ENCODE peak calls at places on chromosomes 5 and 9, in four cellular contexts. One of them, this sample, is unnamed.
A peak's percentile ranks its signal among the peaks of the same experiment; 100 is the strongest.

GRCh38 chr9:114120192-114121014 is 21.3 kb upstream of the KIF12 start:
- DNase-seq in WTC11: no peak
- DNase-seq in HEK293T: no peak
- DNase-seq in HepG2: no peak
- DNase-seq in this sample: no peak

GRCh38 chr5:112109331-112109993 is 309.6 kb downstream of the EPB41L4A start:
- DNase-seq in WTC11: peak; percentile 64
- DNase-seq in HEK293T: no peak
- DNase-seq in HepG2: no peak
- DNase-seq in this sample: peak; percentile 1

GRCh38 chr9:111661802-111662491 is 542 bp downstream of the GNG10 start:
- DNase-seq in WTC11: peak; percentile 43
- DNase-seq in HEK293T: peak; percentile 42
- DNase-seq in HepG2: no peak
- DNase-seq in this sample: peak; percentile 68

GRCh38 chr9:76358628-76359283 is 35.5 kb downstream of the RFK start:
- DNase-seq in WTC11: no peak
- DNase-seq in HEK293T: no peak
- DNase-seq in HepG2: no peak
- DNase-seq in this sample: no peak

GRCh38 chr9:83299556-83299955 is 236.6 kb upstream of the RASEF start:
- DNase-seq in WTC11: no peak
- DNase-seq in HEK293T: no peak
- DNase-seq in HepG2: no peak
- DNase-seq in this sample: no peak

GRCh38 chr9:97993000-97993399 is 9.9 kb downstream of the ANP32B start:
- DNase-seq in WTC11: no peak
- DNase-seq in HEK293T: no peak
- DNase-seq in HepG2: no peak
- DNase-seq in this sample: no peak

GRCh38 chr5:54518146-54519082 is 855 bp downstream of the SNX18 start:
- DNase-seq in WTC11: peak; percentile 51
- DNase-seq in HEK293T: peak; percentile 55
- DNase-seq in HepG2: no peak
- DNase-seq in this sample: peak; percentile 58

GRCh38 chr9:133605856-133606721 is 3.1 kb downstream of the FAM163B start:
- DNase-seq in WTC11: no peak
- DNase-seq in HEK293T: no peak
- DNase-seq in HepG2: no peak
- DNase-seq in this sample: no peak

GRCh38 chr9:115808695-115809094 is 344.9 kb upstream of the PAPPA start:
- DNase-seq in WTC11: no peak
- DNase-seq in HEK293T: no peak
- DNase-seq in HepG2: no peak
- DNase-seq in this sample: no peak

GRCh38 chr9:120913673-120914266 is 12.8 kb downstream of the TRAF1 start:
- DNase-seq in WTC11: peak; percentile 56
- DNase-seq in HEK293T: no peak
- DNase-seq in HepG2: no peak
- DNase-seq in this sample: peak; percentile 75

GRCh38 chr9:38396371-38396671 is 3.8 kb downstream of the ALDH1B1 start:
- DNase-seq in WTC11: no peak
- DNase-seq in HEK293T: no peak
- DNase-seq in HepG2: no peak
- DNase-seq in this sample: no peak

GRCh38 chr5:9104576-9105339 is 441.1 kb downstream of the SEMA5A start:
- DNase-seq in WTC11: no peak
- DNase-seq in HEK293T: no peak
- DNase-seq in HepG2: no peak
- DNase-seq in this sample: no peak

GRCh38 chr9:133683494-133684460 is 47.6 kb downstream of the DBH start:
- DNase-seq in WTC11: no peak
- DNase-seq in HEK293T: no peak
- DNase-seq in HepG2: no peak
- DNase-seq in this sample: no peak

GRCh38 chr5:150181035-150181434 is 8.8 kb upstream of the SLC6A7 start:
- DNase-seq in WTC11: no peak
- DNase-seq in HEK293T: no peak
- DNase-seq in HepG2: no peak
- DNase-seq in this sample: no peak

GRCh38 chr5:54673523-54674225 is 156.1 kb downstream of the SNX18 start:
- DNase-seq in WTC11: no peak
- DNase-seq in HEK293T: no peak
- DNase-seq in HepG2: no peak
- DNase-seq in this sample: no peak

DNA sequence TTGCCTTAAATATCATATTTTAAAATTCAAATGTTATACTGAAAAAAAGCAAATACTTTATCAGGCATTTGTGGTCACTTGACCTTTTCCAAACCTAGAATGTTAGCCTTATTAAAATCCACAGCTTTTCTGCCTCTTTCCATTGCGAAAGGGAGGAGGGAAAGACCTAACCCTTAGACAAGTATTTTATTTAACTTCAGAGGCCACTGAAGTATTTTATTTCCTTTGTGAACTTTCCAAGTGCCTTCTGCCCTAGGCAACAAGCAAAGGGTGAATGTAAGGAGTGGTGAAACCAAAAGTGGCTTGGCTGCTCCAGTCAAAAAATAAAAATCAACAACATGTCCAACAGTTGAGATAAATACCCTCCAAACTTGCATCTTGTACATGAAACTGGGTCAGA is 376.1 kb downstream of the EFNA5 start:
- DNase-seq in WTC11: no peak
- DNase-seq in HEK293T: no peak
- DNase-seq in HepG2: no peak
- DNase-seq in this sample: no peak
- TF ChIP-seq ELF4 in WTC11: no peak
- TF ChIP-seq ELF4 in HEK293T: no peak
- TF ChIP-seq ELF4 in HepG2: no peak
- TF ChIP-seq ELF4 in this sample: no peak

DNA sequence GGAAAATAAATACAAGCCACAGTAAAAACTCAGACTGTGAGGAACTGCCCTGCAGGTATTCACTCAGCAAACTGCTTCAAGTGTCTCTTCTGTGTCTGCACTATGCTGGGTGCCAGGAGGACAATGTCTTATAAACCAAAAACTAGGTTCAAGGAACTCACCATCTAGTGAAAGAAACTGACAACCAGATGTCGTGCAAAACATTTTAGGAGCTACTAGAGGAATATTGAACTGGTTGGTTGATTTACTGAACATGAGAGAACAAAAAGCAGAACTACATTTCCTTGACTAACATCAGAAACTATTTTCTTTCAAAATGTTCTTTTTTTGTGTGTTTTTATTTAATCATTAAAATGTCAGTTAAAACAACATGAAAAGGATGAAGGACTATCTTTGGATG is 35.2 kb downstream of the ZNF366 start:
- DNase-seq in WTC11: no peak
- DNase-seq in HEK293T: no peak
- DNase-seq in HepG2: no peak
- DNase-seq in this sample: no peak
- TF ChIP-seq ELF4 in WTC11: no peak
- TF ChIP-seq ELF4 in HEK293T: no peak
- TF ChIP-seq ELF4 in HepG2: no peak
- TF ChIP-seq ELF4 in this sample: no peak

GRCh38 chr5:74332654-74333053 is 307.9 kb downstream of the ENC1 start:
- DNase-seq in WTC11: no peak
- DNase-seq in HEK293T: no peak
- DNase-seq in HepG2: no peak
- DNase-seq in this sample: peak; percentile 14

GRCh38 chr5:74337252-74338100 is 303.1 kb downstream of the ENC1 start:
- DNase-seq in WTC11: no peak
- DNase-seq in HEK293T: no peak
- DNase-seq in HepG2: no peak
- DNase-seq in this sample: no peak

GRCh38 chr5:74336286-74336685 is 304.2 kb downstream of the ENC1 start:
- DNase-seq in WTC11: peak; percentile 33
- DNase-seq in HEK293T: no peak
- DNase-seq in HepG2: no peak
- DNase-seq in this sample: no peak

GRCh38 chr5:74334434-74335364 is 305.8 kb downstream of the ENC1 start:
- DNase-seq in WTC11: no peak
- DNase-seq in HEK293T: no peak
- DNase-seq in HepG2: no peak
- DNase-seq in this sample: peak; percentile 66

DNA sequence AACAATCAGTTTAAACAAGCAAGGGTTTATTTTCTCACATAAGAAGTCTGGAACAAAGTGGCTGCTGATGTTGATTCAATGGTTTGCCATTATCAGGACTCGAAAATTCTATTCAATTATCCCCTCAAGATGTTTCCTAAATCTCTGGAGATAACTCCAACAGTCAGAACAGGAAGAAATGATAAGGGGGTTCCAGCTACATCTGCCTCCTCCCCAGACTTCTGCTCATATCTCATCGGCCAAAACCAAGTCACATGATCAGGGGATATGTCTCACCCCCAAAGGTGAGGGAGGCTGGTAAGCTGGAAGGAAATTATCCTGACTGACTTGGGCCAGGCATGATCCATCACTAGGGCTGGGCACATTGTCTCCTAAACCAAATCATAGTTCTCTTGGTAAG is 306.5 kb downstream of the ENC1 start:
- DNase-seq in WTC11: no peak
- DNase-seq in HEK293T: no peak
- DNase-seq in HepG2: no peak
- DNase-seq in this sample: peak; percentile 42
- TF ChIP-seq ELF4 in WTC11: no peak
- TF ChIP-seq ELF4 in HEK293T: no peak
- TF ChIP-seq ELF4 in HepG2: no peak
- TF ChIP-seq ELF4 in this sample: no peak

GRCh38 chr9:26893030-26893676 is 551 bp upstream of the CAAP1 start:
- DNase-seq in WTC11: no peak
- DNase-seq in HEK293T: no peak
- DNase-seq in HepG2: no peak
- DNase-seq in this sample: no peak

GRCh38 chr9:26892251-26893029 is at the start of gene CAAP1:
- DNase-seq in WTC11: peak; percentile 92
- DNase-seq in HEK293T: peak; percentile 91
- DNase-seq in HepG2: peak; percentile 89
- DNase-seq in this sample: peak; percentile 57

DNA sequence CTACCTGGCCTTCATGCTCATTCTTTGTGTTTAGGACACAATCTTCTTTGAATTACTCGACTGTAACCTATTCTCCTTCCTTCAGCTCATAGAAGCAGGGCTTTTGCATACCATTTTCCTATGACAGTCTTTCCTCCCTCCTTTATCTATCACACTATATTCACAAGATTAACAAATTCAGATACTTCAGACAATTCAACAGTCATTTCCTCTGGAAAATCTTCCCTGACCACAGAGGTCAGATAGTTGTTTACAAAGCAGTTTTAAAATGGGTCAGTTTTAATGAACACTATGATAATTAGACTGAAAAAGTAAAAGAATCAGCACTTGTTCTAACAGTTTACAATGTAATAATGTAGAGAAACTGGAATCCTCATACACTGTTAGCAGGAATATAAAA is 4.3 kb downstream of the CAAP1 start:
- DNase-seq in WTC11: no peak
- DNase-seq in HEK293T: no peak
- DNase-seq in HepG2: no peak
- DNase-seq in this sample: no peak
- TF ChIP-seq ELF4 in WTC11: no peak
- TF ChIP-seq ELF4 in HEK293T: no peak
- TF ChIP-seq ELF4 in HepG2: no peak
- TF ChIP-seq ELF4 in this sample: no peak

DNA sequence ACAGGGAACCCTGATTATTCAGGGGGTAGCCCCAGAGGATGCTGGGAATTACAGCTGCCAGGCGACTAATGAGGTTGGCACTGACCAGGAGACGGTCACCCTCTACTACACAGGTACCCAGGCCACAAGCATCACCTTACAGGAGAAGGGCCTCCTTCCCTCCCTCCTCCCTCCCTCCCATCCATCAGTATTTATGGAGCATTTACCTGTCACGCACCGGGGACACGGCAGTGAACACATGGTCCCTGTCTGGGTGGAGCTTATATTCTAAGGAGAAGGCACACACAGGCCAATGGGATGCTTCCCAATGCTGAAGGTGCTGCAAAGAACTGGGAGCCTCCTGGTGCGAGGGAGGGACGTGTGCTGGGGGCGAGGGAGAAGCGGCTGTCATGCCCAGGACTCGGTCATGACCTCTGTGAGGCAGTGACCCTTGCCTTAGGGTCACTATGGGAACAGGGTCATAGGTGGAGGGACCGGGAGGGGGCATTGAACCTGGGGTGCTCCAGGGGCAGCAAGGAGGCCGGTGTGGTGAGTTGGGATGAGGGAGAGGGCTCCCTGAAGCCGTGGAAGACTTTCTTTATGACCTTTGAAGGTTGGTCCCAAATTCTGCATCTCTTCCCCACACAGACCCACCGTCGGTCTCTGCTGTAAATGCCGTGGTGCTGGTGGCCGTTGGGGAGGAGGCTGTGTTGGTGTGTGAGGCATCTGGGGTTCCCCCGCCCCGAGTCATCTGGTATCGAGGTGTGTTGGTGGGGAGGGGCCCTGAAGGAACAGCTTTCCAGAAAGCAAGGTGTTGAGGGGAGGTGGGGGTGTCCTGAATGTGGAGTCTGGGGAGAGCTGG is 41.5 kb downstream of the HMCN2 start:
- DNase-seq in WTC11: no peak
- DNase-seq in HEK293T: no peak
- DNase-seq in HepG2: no peak
- DNase-seq in this sample: no peak
- TF ChIP-seq ELF4 in WTC11: no peak
- TF ChIP-seq ELF4 in HEK293T: no peak
- TF ChIP-seq ELF4 in HepG2: no peak
- TF ChIP-seq ELF4 in this sample: no peak